ENCODE peak calls at places on chromosome X, in four cellular contexts. W, H, A and D are unnamed samples. For H3K9me3, the result is how much of the 10 kb centered on the place peaks cover.

GRCh38 chrX:74383611-74384010 is 37.7 kb upstream of the SLC16A2 start:
- DNase-seq in W (peak), H (peak), A (no peak), D (peak)

GRCh38 chrX:10156199-10157031 is at the start of gene CLCN4:
- DNase-seq in W (peak), H (peak), A (peak), D (peak)

GRCh38 chrX:119398974-119399771 is at the start of gene SLC25A43:
- DNase-seq in W (peak), H (peak), A (peak), D (peak)

GRCh38 chrX:132435222-132435621 is 53.6 kb downstream of the MBNL3 start:
- DNase-seq in W (no peak), H (no peak), A (no peak), D (no peak)

GRCh38 chrX:154019061-154019621 is 561 bp downstream of the IRAK1 start:
- DNase-seq in W (no peak), H (no peak), A (no peak), D (no peak)

GRCh38 chrX:153818571-153819397 is 11.6 kb downstream of the PDZD4 start:
- DNase-seq in W (no peak), H (peak), A (no peak), D (no peak)

GRCh38 chrX:40423299-40423698 is 157.5 kb upstream of the ATP6AP2 start:
- DNase-seq in W (no peak), H (peak), A (no peak), D (no peak)

GRCh38 chrX:101906136-101906796 is 25.6 kb downstream of the ZMAT1 start:
- DNase-seq in W (no peak), H (no peak), A (no peak), D (no peak)

GRCh38 chrX:125103693-125104092 is 216.0 kb upstream of the TEX13C start:
- DNase-seq in W (no peak), H (no peak), A (peak), D (no peak)

GRCh38 chrX:149916745-149917392 is 12.5 kb upstream of the HSFX4 start:
- DNase-seq in W (no peak), H (no peak), A (no peak), D (no peak)

GRCh38 chrX:20362268-20363002 is 95.7 kb upstream of the RPS6KA3 start:
- DNase-seq in W (peak), H (no peak), A (peak), D (no peak)

GRCh38 chrX:27953161-27953560 is 28.1 kb downstream of the DCAF8L1 start:
- DNase-seq in W (no peak), H (no peak), A (no peak), D (no peak)

GRCh38 chrX:49185062-49185394 is 1.1 kb downstream of the PRICKLE3 start:
- DNase-seq in W (no peak), H (no peak), A (no peak), D (no peak)

GRCh38 chrX:26100421-26100920 is 37.7 kb upstream of the MAGEB18 start:
- DNase-seq in W (no peak), H (no peak), A (no peak), D (no peak)

DNA sequence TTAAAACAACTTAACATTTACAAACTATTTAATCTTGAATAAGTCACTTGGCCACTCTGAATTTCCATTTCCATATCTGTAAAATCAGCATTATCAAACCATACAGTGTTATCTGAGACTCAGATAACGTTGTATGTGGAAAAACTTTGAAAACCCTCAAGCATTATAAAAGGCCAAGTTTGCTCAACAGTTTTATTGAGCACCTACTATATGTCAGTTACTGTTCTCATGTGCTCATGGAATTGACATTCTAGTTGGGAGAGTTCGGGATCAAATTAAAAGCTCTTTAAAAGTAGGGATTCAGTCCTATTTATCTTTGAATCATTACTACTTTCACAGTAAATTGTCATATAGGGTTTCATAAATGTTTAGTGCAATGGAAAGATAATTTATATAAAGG is 97.9 kb downstream of the FRMPD4 start:
- DNase-seq in W (no peak), H (no peak), A (no peak), D (no peak)
- TF ChIP-seq EP300 in W (no peak), H (no peak), A (no peak), D (no peak)

GRCh38 chrX:2220296-2220695 is 280.5 kb downstream of the DHRSX start:
- DNase-seq in W (no peak), H (no peak), A (no peak), D (no peak)
- H3K9me3 ChIP-seq in W (under half), H (under half), A (under half), D (under half)

DNA sequence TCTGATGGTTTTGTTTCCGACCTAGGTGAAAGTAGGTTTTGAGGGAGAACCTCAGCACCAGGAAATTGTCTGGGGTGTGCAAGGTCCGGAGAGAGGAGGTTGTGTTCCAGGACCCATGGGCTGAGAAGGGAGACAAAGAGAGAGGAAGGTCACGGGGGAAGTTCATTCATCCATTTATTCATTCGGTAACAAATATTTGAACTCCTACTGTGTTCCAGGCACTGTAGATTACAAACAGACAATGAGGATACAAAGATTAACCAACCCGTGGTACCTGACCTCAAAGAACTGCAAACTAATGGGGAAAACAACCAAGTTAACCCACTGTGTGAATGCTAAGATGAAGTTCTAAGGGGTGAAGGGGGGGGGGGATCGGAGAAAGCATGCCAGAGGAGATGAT is 1.8 kb upstream of the GPC3 start:
- DNase-seq in W (no peak), H (no peak), A (no peak), D (no peak)
- TF ChIP-seq EP300 in W (no peak), H (no peak), A (no peak), D (no peak)

DNA sequence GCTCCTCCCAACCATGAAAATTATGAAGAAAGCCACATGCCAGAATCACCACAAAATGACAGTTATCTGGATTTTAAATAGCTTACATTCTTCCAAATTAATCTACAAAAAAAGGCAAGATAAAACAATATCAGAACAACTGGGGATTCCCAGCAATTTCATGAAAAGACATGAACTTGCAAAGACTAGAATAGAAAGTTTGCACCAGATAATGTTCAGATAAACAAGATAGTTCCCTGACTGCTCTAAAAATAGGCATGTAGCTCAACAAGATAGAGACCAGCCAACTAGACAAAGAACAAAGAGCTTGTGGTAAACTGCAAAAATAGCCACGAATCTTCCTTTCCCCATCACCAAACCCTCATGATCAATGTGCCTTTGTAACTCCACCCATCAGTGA is 30.3 kb upstream of the DDX53 start:
- DNase-seq in W (no peak), H (no peak), A (no peak), D (no peak)
- H3K9me3 ChIP-seq in W (under half), H (under half), A (under half), D (under half)